ENCODE peak calls at places on chromosomes 1 and 21, in four cellular contexts. N is OCI-LY7, J is left ventricle myocardium inferior, C is GM23248. E is an unnamed sample. For H3K36me3, the result is how much of the 10 kb centered on the place peaks cover.

GRCh38 chr1:155062151-155062686 is 1.3 kb upstream of the EFNA4 start:
- DNase-seq in J (no peak), N (peak), C (peak), E (no peak)

GRCh38 chr1:36108314-36108713 is 16.7 kb downstream of the COL8A2 start:
- DNase-seq in N (no peak), J (no peak), C (no peak), E (peak)

GRCh38 chr21:32477424-32477745 is 64.9 kb downstream of the EVA1C start:
- DNase-seq in N (no peak), C (no peak), J (no peak), E (no peak)

GRCh38 chr1:29237906-29238600 is 1.7 kb downstream of the PTPRU start:
- DNase-seq in J (peak), N (no peak), C (peak), E (no peak)

GRCh38 chr21:20994790-20995189 is 3.4 kb upstream of the NCAM2 start:
- DNase-seq in N (no peak), J (no peak), C (no peak), E (no peak)

GRCh38 chr1:85554630-85555327 is 25.8 kb upstream of the CCN1 start:
- DNase-seq in C (peak), N (no peak), J (no peak), E (no peak)

GRCh38 chr1:211348547-211348946 is 21.9 kb downstream of the TRAF5 start:
- DNase-seq in C (no peak), N (no peak), J (no peak), E (no peak)

GRCh38 chr1:244049142-244049968 is 1.7 kb upstream of the ZBTB18 start:
- DNase-seq in C (peak), N (peak), J (peak), E (no peak)

GRCh38 chr1:3886691-3887090 is 13.4 kb downstream of the C1orf174 start:
- DNase-seq in C (no peak), J (no peak), N (no peak), E (no peak)

GRCh38 chr1:19687414-19687813 is 22.7 kb downstream of the HTR6 start:
- DNase-seq in C (no peak), N (no peak), J (no peak), E (no peak)

GRCh38 chr1:218101409-218101808 is 183.7 kb upstream of the RRP15 start:
- DNase-seq in N (no peak), J (no peak), C (no peak), E (no peak)

GRCh38 chr1:76278711-76279386 is 204.3 kb downstream of the ST6GALNAC3 start:
- DNase-seq in J (no peak), N (no peak), C (no peak), E (no peak)

GRCh38 chr1:86380257-86380861 is 15.8 kb downstream of the ODF2L start:
- DNase-seq in C (peak), N (peak), J (no peak), E (no peak)

GRCh38 chr1:145963218-145964019 is 956 bp downstream of the ANKRD34A start:
- DNase-seq in N (no peak), J (no peak), C (peak), E (no peak)

GRCh38 chr1:31372961-31373896 is at the start of gene FABP3:
- DNase-seq in J (peak), C (peak), N (no peak), E (no peak)

GRCh38 chr1:221274373-221274772 is 395.1 kb downstream of the HLX start:
- DNase-seq in C (no peak), J (no peak), N (no peak), E (no peak)

GRCh38 chr1:226679853-226680516 is 59.1 kb downstream of the ITPKB start:
- DNase-seq in C (peak), J (peak), N (peak), E (no peak)

GRCh38 chr1:153696741-153697140 is 18.3 kb downstream of the NPR1 start:
- DNase-seq in N (no peak), J (no peak), C (no peak), E (no peak)

GRCh38 chr1:175169305-175170018 is 23.1 kb downstream of the KIAA0040 start:
- DNase-seq in J (no peak), N (no peak), C (no peak), E (no peak)

GRCh38 chr1:39342776-39343175 is 138.3 kb downstream of the MACF1 start:
- DNase-seq in N (no peak), C (no peak), J (no peak), E (no peak)

GRCh38 chr1:186828612-186829542 is at the start of gene PLA2G4A:
- DNase-seq in C (peak), N (no peak), J (peak), E (peak)

GRCh38 chr1:201205036-201205435 is 14.4 kb downstream of the IGFN1 start:
- DNase-seq in J (no peak), C (no peak), N (no peak), E (no peak)

GRCh38 chr21:25535811-25536210 is 71.5 kb downstream of the MRPL39 start:
- DNase-seq in N (no peak), C (no peak), J (no peak), E (no peak)

GRCh38 chr21:45302082-45303061 is 14.7 kb upstream of the POFUT2 start:
- DNase-seq in C (no peak), N (no peak), J (peak), E (no peak)

GRCh38 chr21:26461500-26461899 is 111.6 kb downstream of the CYYR1 start:
- DNase-seq in J (no peak), N (no peak), C (peak), E (no peak)

GRCh38 chr21:27519357-27519756 is 552.5 kb upstream of the ADAMTS5 start:
- DNase-seq in N (no peak), J (no peak), C (peak), E (peak)

GRCh38 chr1:100134872-100135271 is 1.9 kb downstream of the TRMT13 start:
- DNase-seq in C (no peak), N (peak), J (no peak), E (no peak)

GRCh38 chr1:99784809-99785255 is 18.4 kb upstream of the FRRS1 start:
- DNase-seq in C (no peak), N (no peak), J (no peak), E (no peak)

GRCh38 chr1:93061895-93062792 is 16.9 kb upstream of the MTF2 start:
- DNase-seq in C (peak), J (no peak), N (peak), E (no peak)

GRCh38 chr1:43885311-43885801 is 48.2 kb upstream of the ARTN start:
- DNase-seq in J (no peak), N (no peak), C (no peak), E (no peak)

GRCh38 chr1:117275055-117275454 is 64.3 kb upstream of the VTCN1 start:
- DNase-seq in N (no peak), C (peak), J (no peak), E (no peak)

GRCh38 chr1:226644541-226645176 is 94.4 kb downstream of the ITPKB start:
- DNase-seq in C (no peak), J (peak), N (no peak), E (no peak)

GRCh38 chr1:52919051-52919719 is 2.4 kb downstream of the ECHDC2 start:
- DNase-seq in C (peak), J (no peak), N (no peak), E (no peak)

GRCh38 chr1:178434899-178435298 is 61.9 kb downstream of the CLEC20A start:
- DNase-seq in C (peak), J (no peak), N (no peak), E (no peak)

GRCh38 chr1:66256629-66257575 is 277.1 kb upstream of the SGIP1 start:
- DNase-seq in N (no peak), C (peak), J (no peak), E (no peak)

GRCh38 chr1:162753998-162754585 is 36.4 kb upstream of the HSD17B7 start:
- DNase-seq in N (no peak), C (peak), J (no peak), E (no peak)

GRCh38 chr1:162756523-162756922 is 34.0 kb upstream of the HSD17B7 start:
- DNase-seq in C (peak), N (no peak), J (no peak), E (no peak)

GRCh38 chr1:162753001-162753658 is 37.4 kb upstream of the HSD17B7 start:
- DNase-seq in J (no peak), N (no peak), C (no peak), E (no peak)

GRCh38 chr1:162757476-162757875 is 33.0 kb upstream of the HSD17B7 start:
- DNase-seq in C (peak), N (no peak), J (no peak), E (no peak)

GRCh38 chr1:162755306-162755705 is 35.2 kb upstream of the HSD17B7 start:
- DNase-seq in C (peak), J (no peak), N (no peak), E (no peak)
- H3K36me3 ChIP-seq in C (under half), J (under half), N (under half), E (under half)

GRCh38 chr1:183237046-183237445 is 51.0 kb downstream of the LAMC2 start:
- DNase-seq in C (peak), N (no peak), J (no peak), E (no peak)
- H3K36me3 ChIP-seq in C (under half), N (under half), J (under half), E (under half)

GRCh38 chr1:156247460-156248322 is at the start of gene PAQR6:
- DNase-seq in C (peak), N (no peak), J (peak), E (no peak)

GRCh38 chr1:156249593-156249992 is 1.7 kb upstream of the PAQR6 start:
- DNase-seq in N (no peak), C (no peak), J (no peak), E (no peak)

GRCh38 chr1:156246762-156247459 is 945 bp downstream of the PAQR6 start:
- DNase-seq in J (no peak), N (no peak), C (peak), E (no peak)

GRCh38 chr1:156246241-156246761 is 1.6 kb downstream of the PAQR6 start:
- DNase-seq in J (no peak), C (no peak), N (no peak), E (no peak)

GRCh38 chr1:156248323-156248683 is 447 bp upstream of the PAQR6 start:
- DNase-seq in C (no peak), N (no peak), J (no peak), E (no peak)
- H3K36me3 ChIP-seq in C (under half), N (under half), J (under half), E (under half)

GRCh38 chr1:1761504-1762376 is 16.5 kb downstream of the NADK start:
- DNase-seq in N (no peak), C (no peak), J (no peak), E (no peak)

GRCh38 chr1:1768249-1768992 is 9.8 kb downstream of the NADK start:
- DNase-seq in N (no peak), C (no peak), J (no peak), E (no peak)

GRCh38 chr1:1760715-1761114 is 17.6 kb downstream of the NADK start:
- DNase-seq in N (peak), J (no peak), C (no peak), E (no peak)

GRCh38 chr1:1763657-1764621 is 14.3 kb downstream of the NADK start:
- DNase-seq in C (peak), N (no peak), J (peak), E (no peak)

DNA sequence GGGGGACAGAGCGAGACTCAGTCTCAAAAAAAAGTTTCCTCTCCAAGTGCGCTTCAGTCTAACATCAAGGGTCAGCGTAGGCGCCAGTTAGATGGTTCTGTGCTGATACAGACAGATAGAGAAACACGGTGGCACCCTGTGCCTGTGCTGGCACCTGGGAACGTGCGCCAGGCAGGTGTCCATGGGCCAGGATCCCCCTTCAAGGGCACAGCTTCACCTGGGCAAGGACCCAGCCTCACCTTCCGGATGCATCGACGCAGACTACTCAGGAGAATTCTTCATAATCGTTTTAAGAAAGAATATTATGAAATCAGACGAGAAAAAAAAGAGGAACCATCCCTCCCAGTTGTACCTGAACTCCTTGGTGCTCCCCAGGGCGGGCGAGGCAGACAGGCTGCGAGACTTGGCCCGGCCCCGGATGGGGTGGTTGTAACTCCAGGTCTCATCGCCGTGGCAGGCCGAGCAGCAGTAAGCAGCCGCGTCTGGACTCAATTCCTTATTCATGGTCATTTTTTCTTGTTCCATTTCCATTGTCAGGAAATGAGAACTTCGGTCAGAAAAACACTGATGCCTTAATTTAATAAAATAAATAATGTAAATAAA is 13.3 kb downstream of the NADK start:
- DNase-seq in J (no peak), C (no peak), N (no peak), E (no peak)
- H3K36me3 ChIP-seq in J (half or more), C (under half), N (half or more), E (under half)

GRCh38 chr1:26692793-26693490 is 2.9 kb upstream of the ARID1A start:
- DNase-seq in N (peak), C (peak), J (peak), E (peak)
- H3K36me3 ChIP-seq in N (under half), C (under half), J (under half), E (under half)

DNA sequence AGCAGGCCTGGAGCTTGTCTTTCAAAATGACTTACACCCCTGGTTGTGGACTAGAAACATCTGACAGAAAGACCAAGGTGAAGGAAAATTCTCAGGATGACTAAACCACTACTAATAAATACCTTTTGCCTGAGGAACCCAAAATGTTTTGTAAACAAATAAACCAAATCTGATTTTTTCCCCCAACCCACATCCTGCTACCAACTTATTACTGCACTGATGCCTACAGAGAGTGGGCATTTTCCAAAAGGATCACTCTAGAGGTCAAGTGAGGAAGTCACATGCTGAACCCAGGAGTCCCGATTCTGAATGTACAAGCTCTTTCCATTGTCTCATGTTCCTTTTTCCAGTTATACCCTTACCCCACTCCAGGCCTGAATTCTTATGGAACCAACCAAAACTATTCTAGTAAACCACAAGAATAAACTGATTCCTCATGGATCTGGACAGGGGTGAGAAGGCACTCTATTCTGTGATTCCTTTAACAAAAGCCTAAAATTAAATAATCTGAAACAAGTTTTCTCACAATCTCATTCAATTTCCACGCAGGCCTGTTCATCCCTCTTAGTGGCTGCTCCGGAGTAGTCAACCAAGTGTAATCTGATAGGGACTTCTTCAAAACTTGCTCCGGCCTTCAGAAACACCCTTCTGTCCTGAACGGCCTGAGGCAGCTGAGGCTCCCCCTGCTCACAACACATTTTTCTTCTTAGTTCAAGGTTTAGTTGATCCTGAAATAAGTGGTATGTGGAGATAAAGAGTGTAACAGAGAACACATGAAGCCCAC is 1.4 kb downstream of the PI4KB start:
- DNase-seq in J (no peak), N (no peak), C (peak), E (no peak)
- H3K36me3 ChIP-seq in J (under half), N (under half), C (under half), E (under half)

DNA sequence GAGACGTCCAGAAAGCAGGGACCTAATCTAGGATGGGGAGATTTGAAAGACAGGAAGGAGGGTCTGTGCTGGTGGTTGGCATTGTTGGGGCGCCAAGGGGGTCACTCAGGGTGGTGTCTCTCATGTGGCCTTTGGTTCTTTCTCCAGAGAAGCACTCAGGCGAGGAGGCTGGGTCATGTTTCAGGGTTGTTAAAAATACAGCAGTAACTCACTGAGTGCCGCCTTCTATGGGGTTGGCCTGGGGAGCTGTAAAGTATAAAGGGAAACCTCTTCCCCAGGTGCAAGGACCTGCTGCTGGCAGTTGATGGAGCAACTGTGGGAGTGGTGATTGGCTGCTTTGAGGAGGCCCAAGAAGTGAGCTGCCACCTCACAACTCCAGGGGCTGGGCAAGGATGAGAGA is 52.2 kb upstream of the TLR5 start:
- DNase-seq in C (no peak), N (no peak), J (no peak), E (no peak)
- H3K36me3 ChIP-seq in C (under half), N (under half), J (under half), E (under half)